ENCODE peak calls at places on chromosomes 16 and 17, in five cellular contexts. S, A, N, H and T are unnamed samples.
A peak's percentile ranks its signal among the peaks of the same experiment; 100 is the strongest.

GRCh38 chr17:32569171-32570080 is 82.6 kb downstream of the CDK5R1 start:
- DNase-seq in N (no peak), S (no peak), H (no peak), A (no peak), T (peak; percentile 66)

GRCh38 chr17:65100316-65101140 is 36.6 kb upstream of the RGS9 start:
- DNase-seq in N (peak; percentile 77), H (peak; percentile 83), A (no peak), S (peak; percentile 39), T (peak; percentile 68)

GRCh38 chr16:66662445-66663194 is 33.9 kb downstream of the CMTM4 start:
- DNase-seq in H (no peak), S (no peak), N (peak; percentile 58), A (no peak), T (peak; percentile 43)

GRCh38 chr17:266219-266618 is 84.8 kb upstream of the DOC2B start:
- DNase-seq in S (no peak), A (no peak), H (no peak), N (no peak), T (no peak)

GRCh38 chr16:81136331-81137011 is 40.3 kb upstream of the GCSH start:
- DNase-seq in N (no peak), S (no peak), A (no peak), H (no peak), T (no peak)

GRCh38 chr17:38602453-38602852 is 3.3 kb downstream of the SRCIN1 start:
- DNase-seq in N (no peak), A (no peak), H (no peak), S (no peak), T (peak; percentile 23)

GRCh38 chr17:65523411-65523810 is 38.0 kb downstream of the AXIN2 start:
- DNase-seq in N (no peak), S (peak; percentile 24), H (no peak), A (no peak), T (no peak)

GRCh38 chr17:43766413-43767052 is 7.9 kb upstream of the SOST start:
- DNase-seq in N (peak; percentile 67), S (peak; percentile 14), A (no peak), H (peak; percentile 45), T (peak; percentile 47)

GRCh38 chr16:1413684-1414531 is 596 bp downstream of the UNKL start:
- DNase-seq in S (peak; percentile 8), H (no peak), A (no peak), N (peak; percentile 66), T (peak; percentile 47)

GRCh38 chr16:31875112-31875803 is 1.7 kb downstream of the ZNF267 start:
- DNase-seq in N (peak; percentile 43), A (no peak), S (peak; percentile 59), H (no peak), T (peak; percentile 50)

GRCh38 chr16:86725401-86725800 is 147.1 kb downstream of the FOXL1 start:
- DNase-seq in S (no peak), N (no peak), A (no peak), H (no peak), T (peak; percentile 55)

GRCh38 chr17:66426397-66427033 is 124.1 kb downstream of the PRKCA start:
- DNase-seq in S (no peak), H (no peak), N (peak; percentile 38), A (no peak), T (no peak)

GRCh38 chr17:38908676-38909181 is 16.7 kb upstream of the LASP1NB start:
- DNase-seq in S (no peak), N (peak; percentile 32), A (no peak), H (no peak), T (no peak)

GRCh38 chr16:2370725-2371124 is 30.2 kb upstream of the ABCA3 start:
- DNase-seq in S (no peak), A (no peak), H (no peak), N (no peak), T (no peak)

GRCh38 chr17:79563237-79564013 is 47.4 kb downstream of the RBFOX3 start:
- DNase-seq in H (no peak), N (peak; percentile 11), A (no peak), S (peak; percentile 4), T (peak; percentile 9)

GRCh38 chr17:8887834-8888703 is 20.6 kb upstream of the PIK3R6 start:
- DNase-seq in A (no peak), N (peak; percentile 24), H (no peak), S (peak; percentile 17), T (peak; percentile 28)

GRCh38 chr17:9239260-9239820 is 218.0 kb downstream of the NTN1 start:
- DNase-seq in A (no peak), S (no peak), N (no peak), H (no peak), T (no peak)

GRCh38 chr16:85334718-85335583 is 222.7 kb upstream of the CIBAR2 start:
- DNase-seq in A (no peak), N (no peak), H (no peak), S (peak; percentile 47), T (no peak)

GRCh38 chr17:73307130-73307529 is 4.7 kb downstream of the CDC42EP4 start:
- DNase-seq in H (no peak), N (no peak), S (no peak), A (no peak), T (no peak)

GRCh38 chr17:38746893-38747384 is 1.2 kb downstream of the PCGF2 start:
- DNase-seq in N (no peak), S (no peak), H (no peak), A (no peak), T (no peak)

GRCh38 chr17:58341861-58342475 is 10.0 kb downstream of the SUPT4H1 start:
- DNase-seq in N (no peak), A (no peak), S (no peak), H (no peak), T (no peak)

GRCh38 chr17:29124135-29124930 is 55.9 kb downstream of the MYO18A start:
- DNase-seq in N (peak; percentile 88), H (no peak), S (peak; percentile 59), A (no peak), T (peak; percentile 76)

GRCh38 chr16:50747206-50747956 is 5.5 kb downstream of the CYLD start:
- DNase-seq in H (no peak), S (no peak), A (no peak), N (peak; percentile 24), T (no peak)

GRCh38 chr16:49861299-49861698 is 5.4 kb upstream of the ZNF423 start:
- DNase-seq in S (no peak), H (no peak), N (no peak), A (no peak), T (no peak)

GRCh38 chr17:47744168-47745036 is 11.4 kb downstream of the TBX21 start:
- DNase-seq in H (no peak), S (no peak), A (no peak), N (no peak), T (no peak)

GRCh38 chr17:30235386-30236296 is at the start of gene SLC6A4:
- DNase-seq in N (peak; percentile 21), S (no peak), H (no peak), A (no peak), T (no peak)

GRCh38 chr17:58307468-58308172 is 21.0 kb downstream of the TSPOAP1 start:
- DNase-seq in A (no peak), N (no peak), H (no peak), S (no peak), T (no peak)

GRCh38 chr16:27408012-27408601 is 6.1 kb downstream of the IL21R start:
- DNase-seq in H (no peak), N (peak; percentile 48), S (peak; percentile 61), A (no peak), T (peak; percentile 42)

GRCh38 chr16:16059895-16060590 is 110.6 kb downstream of the ABCC1 start:
- DNase-seq in A (no peak), N (no peak), S (no peak), H (no peak), T (no peak)

GRCh38 chr17:63332286-63332685 is 113.8 kb downstream of the CYB561 start:
- DNase-seq in S (no peak), H (no peak), A (no peak), N (peak; percentile 48), T (peak; percentile 23)

GRCh38 chr16:59758848-59759247 is 1024.7 kb upstream of the GOT2 start:
- DNase-seq in N (no peak), H (no peak), S (peak; percentile 50), A (no peak), T (no peak)

DNA sequence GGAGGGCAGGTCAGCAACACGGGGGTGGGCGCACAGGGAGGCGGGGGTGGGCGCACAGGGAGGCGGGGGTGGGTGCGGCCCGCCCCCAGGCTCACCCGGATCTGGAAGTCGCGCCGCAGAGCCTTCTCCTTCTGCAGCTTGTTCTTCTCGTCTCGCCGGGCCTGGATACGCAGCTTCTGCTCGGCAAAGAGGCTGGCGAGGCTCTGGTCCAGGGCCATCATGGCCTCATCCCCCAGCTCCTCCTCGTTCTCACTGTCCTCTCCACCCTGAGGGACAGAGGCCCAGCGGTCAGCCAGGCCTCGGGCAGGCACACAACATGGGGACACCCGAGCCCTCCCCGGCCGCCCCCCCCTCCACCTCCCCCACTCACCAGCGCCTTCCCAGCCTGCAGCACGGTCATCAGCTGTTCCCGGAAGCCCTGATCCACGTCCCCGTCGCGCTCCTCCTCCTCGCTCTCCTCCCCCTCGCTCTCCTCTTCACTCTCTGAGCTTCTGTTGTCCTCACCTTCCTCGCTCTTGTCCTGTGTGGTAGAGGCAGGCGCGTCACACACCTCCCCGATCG is 10.4 kb downstream of the MYBBP1A start:
- DNase-seq in S (no peak), A (no peak), N (no peak), H (no peak), T (no peak)
- H3K4me3 ChIP-seq in S (no peak overlapping the region), A (no peak overlapping the region), N (no peak overlapping the region), H (no peak overlapping the region), T (no peak overlapping the region)

DNA sequence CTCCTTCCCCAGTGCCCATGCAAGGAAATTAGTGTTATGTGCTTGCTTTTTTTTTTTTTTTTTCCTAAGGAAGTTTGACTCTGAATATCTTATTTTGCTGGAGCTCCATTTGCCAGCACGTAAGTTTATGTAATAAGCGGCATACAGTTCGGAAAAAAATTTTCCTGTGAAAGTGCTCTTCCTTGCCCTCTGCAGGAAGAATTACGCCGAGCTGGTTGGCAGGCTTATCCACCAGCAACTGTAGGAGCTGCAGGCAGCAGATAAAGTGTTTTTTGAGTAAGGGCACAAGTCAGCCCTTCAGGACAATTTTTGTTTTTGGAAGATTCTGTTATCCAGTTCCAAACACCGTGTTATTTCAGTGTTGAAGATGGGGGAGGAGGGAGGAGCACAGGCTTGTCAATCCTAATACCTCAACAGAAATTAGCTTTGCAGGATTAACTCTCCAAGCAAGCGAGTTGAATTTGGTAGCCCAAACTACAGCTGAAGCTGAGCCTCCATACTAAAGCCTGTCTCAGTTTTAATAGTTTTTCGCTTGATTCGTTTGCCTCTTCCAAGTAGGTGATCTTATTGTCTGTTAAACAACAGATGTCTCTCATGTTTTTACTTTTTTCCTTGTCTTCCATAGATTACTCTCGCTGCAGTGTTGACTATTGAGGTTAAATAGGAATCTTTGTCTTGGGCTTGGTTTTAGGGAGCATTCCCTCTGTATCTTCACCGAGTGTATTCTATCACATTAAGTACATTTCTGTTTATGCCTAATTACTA is 1.1 kb downstream of the SPECC1 start:
- DNase-seq in N (peak; percentile 80), H (no peak), S (peak; percentile 51), A (peak; percentile 21), T (peak; percentile 66)
- TF ChIP-seq CTCF in N (peak; percentile 59), H (no peak), S (peak; percentile 32), A (peak; percentile 42), T (peak; percentile 64)

GRCh38 chr16:89712476-89712805 is 8.3 kb downstream of the VPS9D1 start:
- DNase-seq in A (no peak), S (no peak), N (peak; percentile 37), H (no peak), T (no peak)
- H3K4me3 ChIP-seq in A (peak overlapping the region; percentile 62), S (peak overlapping the region; percentile 60), N (peak overlapping the region; percentile 53), H (no peak overlapping the region), T (peak overlapping the region; percentile 42)

DNA sequence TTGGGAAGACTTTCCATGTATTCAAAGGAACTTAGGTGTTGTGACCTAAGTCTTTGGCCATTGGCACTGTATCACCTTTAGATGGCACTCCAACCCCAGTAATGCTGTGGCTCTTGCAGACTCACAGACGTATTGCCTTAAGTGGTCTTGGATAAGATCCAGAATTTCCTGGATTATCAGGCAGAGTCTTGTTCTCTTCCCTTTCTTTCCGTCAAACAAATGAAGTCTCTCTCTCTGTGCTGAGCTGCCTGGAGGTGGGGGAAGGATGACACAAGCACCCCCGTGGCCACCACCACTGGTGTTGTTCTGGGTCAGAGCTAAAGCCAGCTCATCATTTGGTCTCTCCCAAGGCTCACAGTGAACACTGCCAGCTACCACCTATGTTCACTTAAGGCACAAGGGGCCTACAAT is 789.9 kb upstream of the KIF2B start:
- DNase-seq in N (peak; percentile 73), H (no peak), A (no peak), S (peak; percentile 5), T (no peak)
- TF ChIP-seq CTCF in N (no peak), H (no peak), A (no peak), S (peak; percentile 36), T (no peak)